ENCODE peak calls at places on chromosomes 5 and 9, in six cellular contexts. C, S, Q, L, I and U are unnamed samples.
A peak's percentile ranks its signal among the peaks of the same experiment; 100 is the strongest.

GRCh38 chr9:72467766-72468738 is 53.4 kb upstream of the TMC1 start:
- DNase-seq in C (peak; percentile 79), S (no peak), Q (peak; percentile 37), L (no peak), I (peak; percentile 77), U (peak; percentile 71)

GRCh38 chr5:32232441-32233219 is 58.5 kb upstream of the GOLPH3 start:
- DNase-seq in C (peak; percentile 58), S (peak; percentile 78), Q (peak; percentile 70), L (peak; percentile 74), I (peak; percentile 83), U (peak; percentile 81)

GRCh38 chr5:157745041-157745456 is 1.5 kb downstream of the LSM11 start:
- DNase-seq in C (no peak), S (no peak), Q (no peak), L (no peak), I (no peak), U (no peak)

GRCh38 chr5:4245511-4245910 is 649.9 kb downstream of the IRX1 start:
- DNase-seq in C (no peak), S (no peak), Q (no peak), L (no peak), I (no peak), U (no peak)

GRCh38 chr5:89864941-89865340 is 544.6 kb downstream of the CETN3 start:
- DNase-seq in C (no peak), S (no peak), Q (no peak), L (no peak), I (no peak), U (no peak)

GRCh38 chr9:95246547-95246946 is 71.0 kb downstream of the FANCC start:
- DNase-seq in C (no peak), S (no peak), Q (no peak), L (no peak), I (no peak), U (no peak)

GRCh38 chr9:4206718-4207117 is 93.2 kb downstream of the GLIS3 start:
- DNase-seq in C (no peak), S (no peak), Q (no peak), L (no peak), I (no peak), U (peak; percentile 22)

GRCh38 chr5:78497573-78498533 is 137.4 kb downstream of the SCAMP1 start:
- DNase-seq in C (no peak), S (peak; percentile 78), Q (peak; percentile 56), L (no peak), I (no peak), U (peak; percentile 23)

GRCh38 chr9:69307446-69308216 is 17.4 kb upstream of the ENTREP1 start:
- DNase-seq in C (peak; percentile 68), S (no peak), Q (no peak), L (no peak), I (peak; percentile 84), U (peak; percentile 94)

DNA sequence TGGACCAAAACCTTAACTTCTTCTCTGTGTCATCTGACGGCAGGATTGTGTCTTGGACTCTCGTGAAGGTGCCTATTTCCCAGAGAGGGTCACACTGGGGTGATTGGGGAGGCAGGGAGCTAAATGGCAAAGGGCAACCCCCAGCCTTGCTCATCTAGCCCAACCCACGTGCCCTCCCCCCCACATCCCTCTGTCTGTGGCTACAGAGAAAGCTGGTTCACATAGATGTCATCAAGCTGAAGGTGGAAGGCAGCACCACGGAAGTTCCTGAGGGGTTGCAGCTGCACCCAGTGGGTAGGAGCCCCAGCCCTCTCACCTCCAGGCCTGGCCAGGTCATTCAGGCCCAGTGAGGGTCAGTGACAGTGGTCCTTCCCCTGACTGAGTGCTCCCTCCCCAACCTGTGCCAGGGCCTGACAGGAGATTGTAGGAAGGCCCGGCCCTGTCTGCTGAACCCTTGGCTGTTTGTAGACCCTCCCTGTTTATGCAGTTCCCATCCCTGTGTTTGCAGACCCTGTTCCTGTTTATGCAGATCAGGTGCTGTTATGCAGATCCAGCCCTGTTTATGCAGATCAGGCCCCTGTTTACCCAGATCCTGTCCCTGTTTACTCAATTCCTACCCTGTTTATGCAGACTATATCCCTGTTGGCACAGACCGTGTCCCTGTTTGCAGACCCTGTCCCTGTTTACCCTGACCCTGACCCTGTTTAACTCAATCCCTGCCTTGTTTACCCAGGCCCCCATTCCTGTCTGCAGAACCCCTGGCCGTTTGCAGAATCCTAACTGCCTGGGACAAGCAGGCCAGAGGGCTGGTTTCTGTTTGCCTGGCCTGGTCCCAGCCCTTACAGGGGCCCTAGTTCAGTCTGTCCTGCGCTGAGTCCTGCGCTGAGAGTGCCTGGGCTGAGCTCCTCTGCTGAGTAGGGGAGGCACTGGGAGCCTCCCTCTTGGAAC is 10.4 kb downstream of the ENHO start:
- DNase-seq in C (no peak), S (no peak), Q (no peak), L (no peak), I (no peak), U (no peak)
- H3K4me3 ChIP-seq in C (no peak overlapping the region), S (no peak overlapping the region), Q (no peak overlapping the region), L (no peak overlapping the region), I (no peak overlapping the region), U (no peak overlapping the region)

GRCh38 chr5:175847503-175847902 is 23.9 kb upstream of the CPLX2 start:
- DNase-seq in C (no peak), S (no peak), Q (peak; percentile 7), L (no peak), I (peak; percentile 54), U (no peak)
- TF ChIP-seq CTCF in C (peak; percentile 42), S (peak; percentile 31), Q (peak; percentile 23), L (no peak), I (peak; percentile 60), U (peak; percentile 10)

GRCh38 chr9:21549890-21550289 is 67.8 kb upstream of the IFNE start:
- DNase-seq in C (no peak), S (no peak), Q (no peak), L (no peak), I (no peak), U (no peak)
- H3K4me3 ChIP-seq in C (no peak overlapping the region), S (no peak overlapping the region), Q (peak overlapping the region; percentile 11), L (no peak overlapping the region), I (no peak overlapping the region), U (peak overlapping the region; percentile 31)

DNA sequence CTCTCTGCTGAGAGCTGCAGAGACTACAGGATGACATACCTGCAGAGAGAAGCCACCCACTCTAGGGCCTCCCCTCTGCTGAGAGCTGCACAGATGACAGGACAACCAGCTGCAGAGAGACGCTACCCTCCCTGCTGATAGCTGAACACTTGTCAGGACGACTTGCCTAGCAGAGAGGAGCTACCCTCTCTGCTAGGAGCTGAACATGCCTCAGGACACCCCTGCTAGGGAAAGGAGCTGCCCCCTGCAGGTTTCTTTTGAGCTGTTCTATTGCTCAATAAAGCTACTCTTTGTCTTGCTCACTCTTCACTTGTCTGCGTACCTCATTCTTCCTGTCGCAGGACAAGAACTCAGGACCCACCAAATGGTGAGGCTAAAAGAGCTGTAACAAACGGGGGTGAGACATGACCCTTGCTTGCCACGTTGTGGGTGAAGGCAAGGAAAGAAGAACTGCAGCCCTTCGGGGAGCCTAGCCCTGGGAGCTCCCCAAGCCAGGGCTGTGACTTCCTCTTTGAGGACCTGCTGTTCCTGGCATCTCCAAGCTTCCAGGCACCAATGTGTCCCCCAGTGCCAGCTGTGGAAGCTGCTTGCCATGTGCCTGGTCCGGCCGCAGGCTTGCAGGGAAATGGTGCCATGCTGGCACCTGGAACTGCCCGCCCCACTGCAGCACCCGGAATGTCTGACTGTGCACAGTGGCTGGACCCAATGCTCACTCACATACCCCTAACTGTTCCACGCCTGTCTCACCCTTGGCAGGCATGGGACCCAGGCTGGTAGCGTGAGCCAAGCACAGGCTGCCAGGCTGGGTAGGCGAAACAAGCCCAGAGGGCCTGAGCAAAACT is 5.1 kb upstream of the TESK1 start:
- DNase-seq in C (no peak), S (no peak), Q (no peak), L (no peak), I (peak; percentile 47), U (no peak)
- TF ChIP-seq CTCF in C (peak; percentile 25), S (peak; percentile 23), Q (peak; percentile 17), L (no peak), I (peak; percentile 52), U (peak; percentile 3)

GRCh38 chr5:163508753-163509152 is 3.3 kb downstream of the MAT2B start:
- DNase-seq in C (no peak), S (no peak), Q (no peak), L (no peak), I (no peak), U (no peak)
- H3K4me3 ChIP-seq in C (no peak overlapping the region), S (peak overlapping the region; percentile 21), Q (peak overlapping the region; percentile 19), L (peak overlapping the region; percentile 28), I (peak overlapping the region; percentile 16), U (peak overlapping the region; percentile 60)

DNA sequence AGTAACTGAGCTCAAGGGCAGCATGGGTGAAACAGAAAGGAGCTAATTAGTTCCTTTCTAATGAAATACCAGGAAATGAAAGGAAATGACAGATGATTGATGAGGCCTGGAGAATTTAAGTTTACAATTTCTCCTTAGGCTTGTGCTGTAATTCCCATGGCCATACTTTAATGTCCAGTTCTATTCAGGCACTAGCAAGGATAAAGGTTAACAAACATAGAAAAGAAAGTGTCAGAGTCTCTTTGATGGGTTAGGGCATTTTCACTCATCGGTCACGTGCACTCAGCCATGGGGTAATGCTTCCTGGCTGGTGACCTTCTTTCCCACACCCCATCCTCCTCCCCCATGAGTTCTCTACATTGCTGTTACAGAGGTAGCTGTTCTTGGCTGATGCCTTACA is 70.3 kb downstream of the CTSL start:
- DNase-seq in C (no peak), S (no peak), Q (no peak), L (no peak), I (no peak), U (no peak)
- TF ChIP-seq CTCF in C (no peak), S (no peak), Q (no peak), L (no peak), I (no peak), U (no peak)